ENCODE peak calls at places on chromosomes 4 and X, in seven cellular contexts. One of them, this sample, is unnamed.

GRCh38 chr4:104490770-104491395 is 3.8 kb downstream of the CXXC4 start:
- DNase-seq in HuH-7.5: peak; percentile 54
- DNase-seq in colonic mucosa: peak; percentile 69
- DNase-seq in kidney: peak; percentile 94
- DNase-seq in EL: peak; percentile 35
- DNase-seq in activated T-helper 1 cell treated with anti-CD3 and anti-CD28 coated beads, Interleukin-2, amount 50 U/mL, for 16 hours: peak; percentile 7
- DNase-seq in WERI-Rb-1: peak; percentile 86
- DNase-seq in this sample: no peak

GRCh38 chr4:80069108-80069836 is 3.8 kb downstream of the ANTXR2 start:
- DNase-seq in HuH-7.5: no peak
- DNase-seq in colonic mucosa: no peak
- DNase-seq in kidney: no peak
- DNase-seq in EL: peak; percentile 28
- DNase-seq in activated T-helper 1 cell treated with anti-CD3 and anti-CD28 coated beads, Interleukin-2, amount 50 U/mL, for 16 hours: no peak
- DNase-seq in WERI-Rb-1: no peak
- DNase-seq in this sample: no peak

GRCh38 chr4:13516315-13516860 is 27.9 kb downstream of the NKX3-2 start:
- DNase-seq in HuH-7.5: no peak
- DNase-seq in colonic mucosa: no peak
- DNase-seq in kidney: no peak
- DNase-seq in EL: no peak
- DNase-seq in activated T-helper 1 cell treated with anti-CD3 and anti-CD28 coated beads, Interleukin-2, amount 50 U/mL, for 16 hours: no peak
- DNase-seq in WERI-Rb-1: no peak
- DNase-seq in this sample: no peak

GRCh38 chrX:44569122-44569521 is 26.5 kb upstream of the FUNDC1 start:
- DNase-seq in HuH-7.5: no peak
- DNase-seq in colonic mucosa: no peak
- DNase-seq in kidney: no peak
- DNase-seq in EL: no peak
- DNase-seq in activated T-helper 1 cell treated with anti-CD3 and anti-CD28 coated beads, Interleukin-2, amount 50 U/mL, for 16 hours: no peak
- DNase-seq in WERI-Rb-1: no peak
- DNase-seq in this sample: no peak

GRCh38 chr4:2837110-2837903 is 6.3 kb upstream of the ADD1 start:
- DNase-seq in HuH-7.5: no peak
- DNase-seq in colonic mucosa: no peak
- DNase-seq in kidney: peak; percentile 72
- DNase-seq in EL: no peak
- DNase-seq in activated T-helper 1 cell treated with anti-CD3 and anti-CD28 coated beads, Interleukin-2, amount 50 U/mL, for 16 hours: no peak
- DNase-seq in WERI-Rb-1: peak; percentile 79
- DNase-seq in this sample: no peak

GRCh38 chr4:106618920-106619319 is 250.3 kb upstream of the GIMD1 start:
- DNase-seq in HuH-7.5: no peak
- DNase-seq in colonic mucosa: no peak
- DNase-seq in kidney: no peak
- DNase-seq in EL: no peak
- DNase-seq in activated T-helper 1 cell treated with anti-CD3 and anti-CD28 coated beads, Interleukin-2, amount 50 U/mL, for 16 hours: no peak
- DNase-seq in WERI-Rb-1: no peak
- DNase-seq in this sample: no peak

GRCh38 chrX:49163555-49164419 is 1.2 kb downstream of the MAGIX start:
- DNase-seq in HuH-7.5: peak; percentile 96
- DNase-seq in colonic mucosa: peak; percentile 92
- DNase-seq in kidney: peak; percentile 95
- DNase-seq in EL: peak; percentile 79
- DNase-seq in activated T-helper 1 cell treated with anti-CD3 and anti-CD28 coated beads, Interleukin-2, amount 50 U/mL, for 16 hours: peak; percentile 47
- DNase-seq in WERI-Rb-1: peak; percentile 82
- DNase-seq in this sample: no peak

GRCh38 chr4:157700898-157701694 is 471.7 kb downstream of the GASK1B start:
- DNase-seq in HuH-7.5: no peak
- DNase-seq in colonic mucosa: no peak
- DNase-seq in kidney: no peak
- DNase-seq in EL: no peak
- DNase-seq in activated T-helper 1 cell treated with anti-CD3 and anti-CD28 coated beads, Interleukin-2, amount 50 U/mL, for 16 hours: no peak
- DNase-seq in WERI-Rb-1: no peak
- DNase-seq in this sample: no peak

GRCh38 chrX:99722094-99722493 is 688.0 kb downstream of the PCDH19 start:
- DNase-seq in HuH-7.5: no peak
- DNase-seq in colonic mucosa: no peak
- DNase-seq in kidney: no peak
- DNase-seq in EL: no peak
- DNase-seq in activated T-helper 1 cell treated with anti-CD3 and anti-CD28 coated beads, Interleukin-2, amount 50 U/mL, for 16 hours: no peak
- DNase-seq in WERI-Rb-1: no peak
- DNase-seq in this sample: no peak

This sample was measured in SIG-M5.